ENCODE peak calls at places on chromosomes 3 and 15, in ten cellular contexts. B, L, C, N, E, W, O, K, Z and Q are unnamed samples.

GRCh38 chr15:81337713-81338157 is 13.8 kb upstream of the STARD5 start:
- DNase-seq in B (no peak), L (no peak), C (no peak), N (no peak), E (no peak), W (peak), O (no peak), K (no peak), Z (no peak), Q (no peak)

GRCh38 chr3:116837474-116837873 is 127.9 kb downstream of the TUSC7 start:
- DNase-seq in B (no peak), L (no peak), C (no peak), N (no peak), E (no peak), W (no peak), O (no peak), K (no peak), Z (no peak), Q (no peak)

GRCh38 chr3:61777483-61777882 is 216.1 kb downstream of the PTPRG start:
- DNase-seq in B (no peak), L (no peak), C (no peak), N (no peak), E (no peak), W (no peak), O (no peak), K (no peak), Z (no peak), Q (no peak)

GRCh38 chr3:69665026-69665739 is 74.1 kb upstream of the MITF start:
- DNase-seq in B (no peak), L (no peak), C (no peak), N (no peak), E (no peak), W (peak), O (no peak), K (peak), Z (peak), Q (no peak)

GRCh38 chr3:154132777-154133375 is 11.7 kb downstream of the ARHGEF26 start:
- DNase-seq in B (no peak), L (no peak), C (no peak), N (no peak), E (no peak), W (peak), O (no peak), K (peak), Z (no peak), Q (no peak)

GRCh38 chr15:62362608-62363007 is 197.5 kb upstream of the C2CD4B start:
- DNase-seq in B (peak), L (no peak), C (no peak), N (no peak), E (no peak), W (peak), O (no peak), K (peak), Z (no peak), Q (no peak)

GRCh38 chr3:48214225-48214624 is 9.1 kb upstream of the CAMP start:
- DNase-seq in B (no peak), L (no peak), C (no peak), N (no peak), E (no peak), W (no peak), O (no peak), K (no peak), Z (no peak), Q (no peak)

GRCh38 chr15:35854398-35854797 is 308.4 kb upstream of the DPH6 start:
- DNase-seq in B (no peak), L (no peak), C (no peak), N (no peak), E (no peak), W (no peak), O (no peak), K (no peak), Z (no peak), Q (no peak)